ENCODE peak calls at places on chromosomes 5 and 9, in six cellular contexts. H is NCI-H1694; V is D341Med; S is neural progenitor cell; G is foreskin fibroblast; E is stimulated activated CD4-positive, alpha-beta T cell treated with anti-CD3 and anti-CD28 coated beads, Interleukin-12 subunit alpha, Interleukin-12 subunit beta, amount 100 ng/mL, for 4 hours. X is an unnamed sample.

GRCh38 chr9:15426019-15426418 is 3.3 kb downstream of the SNAPC3 start:
- DNase-seq in H (no peak), S (no peak), G (no peak), V (no peak), E (no peak), X (no peak)

GRCh38 chr5:180557201-180557809 is 34.0 kb downstream of the SCGB3A1 start:
- DNase-seq in H (no peak), V (no peak), S (no peak), G (peak; percentile 54), E (no peak), X (no peak)

GRCh38 chr5:112923148-112923917 is 1.3 kb upstream of the REEP5 start:
- DNase-seq in G (no peak), H (no peak), S (no peak), V (no peak), E (no peak), X (no peak)

GRCh38 chr5:106964102-106964501 is 706.6 kb downstream of the EFNA5 start:
- DNase-seq in S (no peak), H (no peak), E (no peak), V (no peak), G (peak; percentile 58), X (no peak)

GRCh38 chr5:43482490-43483064 is 1.1 kb downstream of the TMEM267 start:
- DNase-seq in G (peak; percentile 51), E (no peak), H (no peak), V (no peak), S (no peak), X (peak; percentile 1)

GRCh38 chr5:135458921-135459331 is 6.8 kb upstream of the TIFAB start:
- DNase-seq in H (no peak), S (no peak), V (no peak), E (no peak), G (peak; percentile 72), X (no peak)

GRCh38 chr9:112761912-112762651 is 11.5 kb downstream of the SNX30 start:
- DNase-seq in G (peak; percentile 70), H (no peak), S (no peak), V (no peak), E (no peak), X (no peak)

GRCh38 chr9:16459421-16460148 is 410.9 kb downstream of the BNC2 start:
- DNase-seq in S (peak; percentile 28), V (no peak), G (no peak), E (no peak), H (no peak), X (no peak)

GRCh38 chr5:139601429-139601828 is 40.3 kb downstream of the UBE2D2 start:
- DNase-seq in V (no peak), S (no peak), E (no peak), H (no peak), G (no peak), X (no peak)

GRCh38 chr9:84781431-84781830 is 111.9 kb downstream of the NTRK2 start:
- DNase-seq in H (no peak), S (peak; percentile 38), E (no peak), V (no peak), G (peak; percentile 24), X (peak; percentile 8)

GRCh38 chr5:124927735-124928134 is 181.3 kb upstream of the ZNF608 start:
- DNase-seq in G (peak; percentile 50), S (no peak), V (no peak), H (no peak), E (no peak), X (no peak)

GRCh38 chr9:77649109-77649812 is 1.1 kb upstream of the GNA14 start:
- DNase-seq in H (no peak), E (no peak), S (no peak), G (peak; percentile 55), V (no peak), X (no peak)

GRCh38 chr5:121982500-121983261 is 20.9 kb downstream of the SRFBP1 start:
- DNase-seq in G (no peak), E (no peak), S (no peak), V (no peak), H (no peak), X (no peak)

GRCh38 chr5:129853588-129853987 is 50.7 kb upstream of the CHSY3 start:
- DNase-seq in H (no peak), V (no peak), S (no peak), G (no peak), E (no peak), X (no peak)

GRCh38 chr5:66231508-66231907 is 87.4 kb downstream of the SREK1 start:
- DNase-seq in S (no peak), V (no peak), H (no peak), E (no peak), G (no peak), X (no peak)

X was measured in stimulated activated naive CD4-positive, alpha-beta T cell treated with Interleukin-2 at 50 U/mL for 16 hours.